ENCODE peak calls at places on chromosomes 11 and 22, in five cellular contexts. One of them, this sample, is unnamed.

GRCh38 chr22:22713416-22713815 is 69.0 kb downstream of the GGTLC2 start:
- DNase-seq in mesothelial cell of epicardium: no peak
- DNase-seq in Ammon's horn: no peak
- DNase-seq in M059J: no peak
- DNase-seq in activated T-cell treated with anti-CD3 and anti-CD28 coated beads for 4 hours: no peak
- DNase-seq in this sample: no peak

GRCh38 chr11:118406599-118407166 is 5.3 kb downstream of the ATP5MG start:
- DNase-seq in mesothelial cell of epicardium: no peak
- DNase-seq in Ammon's horn: no peak
- DNase-seq in M059J: peak
- DNase-seq in activated T-cell treated with anti-CD3 and anti-CD28 coated beads for 4 hours: no peak
- DNase-seq in this sample: no peak

GRCh38 chr11:74636633-74637184 is 44.3 kb downstream of the POLD3 start:
- DNase-seq in mesothelial cell of epicardium: no peak
- DNase-seq in Ammon's horn: no peak
- DNase-seq in M059J: peak
- DNase-seq in activated T-cell treated with anti-CD3 and anti-CD28 coated beads for 4 hours: no peak
- DNase-seq in this sample: peak

GRCh38 chr11:19953909-19954308 is 206.4 kb downstream of the DBX1 start:
- DNase-seq in mesothelial cell of epicardium: no peak
- DNase-seq in Ammon's horn: peak
- DNase-seq in M059J: peak
- DNase-seq in activated T-cell treated with anti-CD3 and anti-CD28 coated beads for 4 hours: no peak
- DNase-seq in this sample: peak

GRCh38 chr22:38136607-38137006 is 26.1 kb upstream of the BAIAP2L2 start:
- DNase-seq in mesothelial cell of epicardium: no peak
- DNase-seq in Ammon's horn: no peak
- DNase-seq in M059J: no peak
- DNase-seq in activated T-cell treated with anti-CD3 and anti-CD28 coated beads for 4 hours: no peak
- DNase-seq in this sample: no peak

GRCh38 chr11:1090600-1091331 is 16.1 kb downstream of the MUC2 start:
- DNase-seq in mesothelial cell of epicardium: no peak
- DNase-seq in Ammon's horn: no peak
- DNase-seq in M059J: no peak
- DNase-seq in activated T-cell treated with anti-CD3 and anti-CD28 coated beads for 4 hours: no peak
- DNase-seq in this sample: no peak

GRCh38 chr22:35470903-35471321 is 69.7 kb upstream of the RASD2 start:
- DNase-seq in mesothelial cell of epicardium: no peak
- DNase-seq in Ammon's horn: no peak
- DNase-seq in M059J: peak
- DNase-seq in activated T-cell treated with anti-CD3 and anti-CD28 coated beads for 4 hours: no peak
- DNase-seq in this sample: no peak

GRCh38 chr11:75839851-75840250 is 24.8 kb downstream of the UVRAG start:
- DNase-seq in mesothelial cell of epicardium: no peak
- DNase-seq in Ammon's horn: no peak
- DNase-seq in M059J: no peak
- DNase-seq in activated T-cell treated with anti-CD3 and anti-CD28 coated beads for 4 hours: no peak
- DNase-seq in this sample: no peak

GRCh38 chr11:111186308-111186967 is 59.1 kb upstream of the POU2AF2 start:
- DNase-seq in mesothelial cell of epicardium: no peak
- DNase-seq in Ammon's horn: no peak
- DNase-seq in M059J: no peak
- DNase-seq in activated T-cell treated with anti-CD3 and anti-CD28 coated beads for 4 hours: no peak
- DNase-seq in this sample: no peak

GRCh38 chr11:23644443-23644842 is 784.2 kb upstream of the CCDC179 start:
- DNase-seq in mesothelial cell of epicardium: no peak
- DNase-seq in Ammon's horn: no peak
- DNase-seq in M059J: peak
- DNase-seq in activated T-cell treated with anti-CD3 and anti-CD28 coated beads for 4 hours: no peak
- DNase-seq in this sample: no peak

This sample was measured in Caki2.